ENCODE peak calls at places on chromosomes 4 and X, in four cellular contexts. N is SK-N-SH, I is HCT116, J is GM12878. G is an unnamed sample.
A peak's percentile ranks its signal among the peaks of the same experiment; 100 is the strongest.

GRCh38 chrX:84108589-84108988 is 79.4 kb downstream of the RPS6KA6 start:
- DNase-seq in I (no peak), J (no peak), N (no peak), G (no peak)

GRCh38 chr4:14887842-14888433 is 114.3 kb upstream of the CPEB2 start:
- DNase-seq in N (no peak), J (no peak), I (no peak), G (no peak)

GRCh38 chr4:65668201-65669007 is 1.9 kb downstream of the EPHA5 start:
- DNase-seq in J (no peak), N (peak; percentile 8), I (no peak), G (peak; percentile 6)

GRCh38 chr4:53541577-53542206 is 49.6 kb downstream of the LNX1 start:
- DNase-seq in N (peak; percentile 47), J (no peak), I (no peak), G (no peak)

GRCh38 chr4:23068756-23069155 is 376.0 kb downstream of the GBA3 start:
- DNase-seq in N (no peak), J (no peak), I (no peak), G (no peak)

GRCh38 chr4:165301833-165302232 is 25.6 kb upstream of the MSMO1 start:
- DNase-seq in J (no peak), N (no peak), I (no peak), G (no peak)

GRCh38 chr4:1745697-1746096 is 24.4 kb downstream of the TACC3 start:
- DNase-seq in N (no peak), J (no peak), I (no peak), G (no peak)

GRCh38 chr4:163991268-163991667 is 496.8 kb downstream of the TMA16 start:
- DNase-seq in N (no peak), J (no peak), I (no peak), G (no peak)

GRCh38 chr4:158122501-158122900 is 50.3 kb downstream of the GASK1B start:
- DNase-seq in I (no peak), N (no peak), J (no peak), G (no peak)

GRCh38 chr4:158125325-158125724 is 47.5 kb downstream of the GASK1B start:
- DNase-seq in J (no peak), I (no peak), N (no peak), G (no peak)

DNA sequence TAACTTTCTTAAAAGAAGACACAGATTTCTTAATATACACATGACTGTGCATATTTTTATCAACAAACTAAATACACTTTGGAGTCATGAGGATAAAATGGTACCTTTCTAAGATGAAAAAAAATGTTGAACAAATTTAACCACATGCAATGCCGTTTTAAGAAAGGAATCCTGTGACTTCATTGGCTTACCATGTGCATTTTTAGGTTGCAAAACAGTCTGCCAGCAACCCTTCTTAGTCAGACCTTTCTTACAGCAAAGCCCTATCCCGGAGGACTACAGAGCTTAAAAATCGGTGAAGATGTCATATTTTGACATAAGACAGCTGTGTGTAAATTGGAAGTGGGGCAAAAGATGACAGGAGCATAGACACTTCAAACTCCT is 51.6 kb downstream of the GASK1B start:
- DNase-seq in J (no peak), N (no peak), I (no peak), G (no peak)
- TF ChIP-seq JUND in J (no peak), N (peak; percentile 87), I (no peak), G (no peak)

DNA sequence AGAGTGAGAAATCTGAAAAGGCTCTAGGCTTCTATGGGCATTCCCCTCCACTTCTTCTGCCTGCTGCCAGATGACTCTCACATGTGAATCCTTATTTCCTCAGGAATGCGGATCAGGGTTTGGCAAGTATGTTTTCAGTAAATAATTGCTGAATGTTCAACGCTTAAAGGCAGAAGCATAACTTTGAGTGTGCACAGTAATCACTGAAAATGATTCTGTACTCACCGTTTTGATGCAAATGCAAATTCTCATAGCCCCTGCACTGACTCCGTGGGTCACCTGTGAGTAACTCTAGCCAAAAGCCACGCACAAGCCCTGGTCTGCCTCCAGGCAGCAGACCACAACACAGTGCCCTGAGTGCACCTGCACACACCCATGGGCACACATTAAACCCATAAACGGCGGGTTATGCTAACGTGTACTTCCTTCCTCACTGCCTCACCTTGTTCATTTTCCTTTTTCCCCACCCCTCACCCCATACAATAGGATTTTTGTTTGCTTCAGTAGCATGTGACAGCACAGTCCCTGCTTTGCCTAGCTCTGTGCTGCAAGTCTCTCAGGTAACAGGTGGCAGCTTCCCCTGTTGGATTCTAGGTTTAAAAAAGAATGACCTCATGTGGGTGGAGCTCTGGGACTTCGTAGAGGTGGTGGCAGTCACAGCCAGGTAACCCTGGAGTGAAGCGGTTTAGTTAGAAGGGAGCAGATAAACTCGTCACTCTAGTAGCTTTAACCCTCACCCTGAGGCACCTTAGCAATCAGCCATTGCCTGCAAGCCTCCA is at the start of gene ARHGEF38:
- DNase-seq in I (no peak), J (no peak), N (no peak), G (peak; percentile 98)
- TF ChIP-seq JUND in I (no peak), J (no peak), N (no peak), G (peak; percentile 54)

GRCh38 chrX:100658936-100659335 is 14.9 kb downstream of the SRPX2 start:
- DNase-seq in J (no peak), N (no peak), I (no peak), G (peak; percentile 63)

GRCh38 chrX:100662791-100663190 is 18.8 kb downstream of the SRPX2 start:
- DNase-seq in J (no peak), N (no peak), I (no peak), G (no peak)

GRCh38 chrX:100663651-100664050 is 19.7 kb downstream of the SRPX2 start:
- DNase-seq in N (no peak), I (no peak), J (no peak), G (peak; percentile 36)

GRCh38 chrX:100659431-100660137 is 15.6 kb downstream of the SRPX2 start:
- DNase-seq in J (no peak), I (no peak), N (no peak), G (no peak)

GRCh38 chrX:100662153-100662552 is 18.2 kb downstream of the SRPX2 start:
- DNase-seq in N (no peak), I (no peak), J (no peak), G (no peak)
- TF ChIP-seq JUND in N (no peak), I (no peak), J (no peak), G (no peak)

DNA sequence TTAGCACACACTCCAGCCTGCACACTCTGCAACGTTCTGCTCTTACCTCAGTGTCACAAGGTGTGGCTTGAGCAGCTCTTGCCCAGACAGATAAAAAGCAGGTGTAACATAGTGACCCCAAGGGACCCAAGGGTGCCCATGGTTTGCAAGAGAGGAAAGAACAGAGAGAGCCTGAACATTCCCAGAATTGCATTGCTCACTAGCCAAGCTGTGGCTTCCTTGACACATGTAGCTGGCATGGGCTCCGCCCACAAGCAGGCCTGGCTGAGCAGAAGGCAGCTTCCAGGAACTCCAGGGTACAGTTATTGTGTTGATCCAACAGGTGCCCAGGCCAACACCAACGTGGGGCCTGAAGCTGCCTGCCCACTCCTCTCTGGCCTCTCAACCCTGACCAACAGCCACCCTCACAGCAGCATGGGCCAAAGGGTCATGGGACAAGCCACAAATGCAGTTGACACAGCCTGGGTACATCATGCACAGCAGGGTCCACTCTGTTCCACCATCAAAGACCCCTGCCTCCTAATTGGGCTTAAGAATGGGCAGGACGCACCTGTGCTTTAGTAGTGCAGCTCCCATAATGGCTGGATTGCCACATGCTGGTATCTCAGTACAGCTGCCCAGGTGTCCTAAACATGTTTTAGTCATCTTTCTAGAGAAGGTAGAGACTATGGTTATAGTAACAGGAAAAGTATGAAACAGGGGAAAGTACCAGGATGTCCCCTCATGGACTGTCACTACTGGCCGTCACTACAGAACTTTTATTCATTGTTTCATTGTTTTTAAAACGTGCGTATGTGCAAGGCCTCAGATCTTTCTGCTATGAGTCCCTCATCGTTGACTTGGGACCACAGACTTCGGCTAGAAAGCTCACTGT is 73.7 kb upstream of the ACSL1 start:
- DNase-seq in J (no peak), I (no peak), N (no peak), G (no peak)
- TF ChIP-seq JUND in J (no peak), I (no peak), N (no peak), G (no peak)

GRCh38 chr4:118338981-118339765 is 13.6 kb downstream of the PRSS12 start:
- DNase-seq in I (no peak), N (no peak), J (no peak), G (no peak)
- TF ChIP-seq JUND in I (no peak), N (peak; percentile 86), J (no peak), G (no peak)

GRCh38 chr4:5034206-5034605 is 14.9 kb upstream of the CYTL1 start:
- DNase-seq in I (no peak), J (no peak), N (no peak), G (no peak)
- TF ChIP-seq JUND in I (no peak), J (no peak), N (no peak), G (no peak)

G was measured in T47D.